ENCODE peak calls at places on chromosomes 16 and 17, in seven cellular contexts. J is substantia nigra, E is occipital lobe, U is body of pancreas, X is NCI-H345, O is HT-29, T is heart left ventricle. Y is an unnamed sample.

GRCh38 chr16:12111223-12111622 is 134.7 kb downstream of the SNX29 start:
- DNase-seq in O (no peak), U (no peak), E (no peak), T (no peak), J (no peak), X (no peak), Y (no peak)

GRCh38 chr17:48795444-48796162 is 21.4 kb downstream of the TTLL6 start:
- DNase-seq in T (no peak), J (no peak), U (no peak), E (no peak), O (peak), X (no peak), Y (no peak)

GRCh38 chr17:73325527-73325842 is 13.7 kb upstream of the CDC42EP4 start:
- DNase-seq in O (peak), T (peak), U (no peak), E (no peak), J (no peak), X (no peak), Y (no peak)

GRCh38 chr17:43880420-43880991 is 26.8 kb downstream of the MPP2 start:
- DNase-seq in T (peak), J (no peak), E (no peak), U (peak), O (peak), X (no peak), Y (peak)

GRCh38 chr16:5490499-5490898 is 392.9 kb upstream of the EEF2KMT start:
- DNase-seq in U (peak), T (no peak), O (peak), X (no peak), E (peak), J (no peak), Y (no peak)

GRCh38 chr17:62892870-62893338 is 73.1 kb upstream of the TANC2 start:
- DNase-seq in X (no peak), U (no peak), O (peak), E (no peak), T (no peak), J (no peak), Y (no peak)

GRCh38 chr17:70172449-70172848 is 3.1 kb downstream of the KCNJ2 start:
- DNase-seq in T (no peak), J (no peak), U (no peak), X (no peak), E (no peak), O (no peak), Y (no peak)

GRCh38 chr16:49833796-49834195 is 22.1 kb downstream of the ZNF423 start:
- DNase-seq in X (no peak), E (no peak), T (no peak), O (no peak), J (no peak), U (no peak), Y (no peak)

GRCh38 chr17:75826561-75827290 is 17.5 kb downstream of the UNC13D start:
- DNase-seq in T (no peak), X (no peak), O (no peak), U (no peak), J (no peak), E (no peak), Y (no peak)

GRCh38 chr17:40326014-40326831 is 17.2 kb downstream of the RARA start:
- DNase-seq in U (no peak), J (no peak), E (no peak), T (peak), X (no peak), O (no peak), Y (peak)

GRCh38 chr17:74712756-74713155 is at the start of gene CD300LF:
- DNase-seq in J (no peak), O (no peak), U (no peak), E (no peak), T (peak), X (no peak), Y (no peak)

GRCh38 chr17:8320990-8321389 is 10.9 kb downstream of the ARHGEF15 start:
- DNase-seq in X (no peak), T (no peak), E (no peak), J (no peak), O (no peak), U (no peak), Y (no peak)

GRCh38 chr17:78431692-78431958 is 53.2 kb downstream of the PGS1 start:
- DNase-seq in U (no peak), T (no peak), J (no peak), O (no peak), E (no peak), X (no peak), Y (no peak)

GRCh38 chr16:88880226-88881051 is 14.0 kb upstream of the PABPN1L start:
- DNase-seq in T (no peak), U (no peak), X (no peak), O (no peak), E (no peak), J (no peak), Y (no peak)

Y was measured in CD4-positive, alpha-beta T cell.